ENCODE peak calls at places on chromosomes 7 and 10, in ten cellular contexts. One of them, this sample, is unnamed.

GRCh38 chr7:29858080-29858951 is 52.0 kb downstream of the WIPF3 start:
- DNase-seq in osteocyte: no peak
- DNase-seq in fibroblast of lung: no peak
- DNase-seq in cardiac fibroblast: no peak
- DNase-seq in HFF-Myc: no peak
- DNase-seq in pancreas: no peak
- DNase-seq in tibial nerve: no peak
- DNase-seq in lower leg skin: no peak
- DNase-seq in astrocyte: no peak
- DNase-seq in AG09309: no peak
- DNase-seq in this sample: no peak

GRCh38 chr10:79176949-79177602 is 108.3 kb downstream of the ZMIZ1 start:
- DNase-seq in osteocyte: no peak
- DNase-seq in fibroblast of lung: peak
- DNase-seq in cardiac fibroblast: peak
- DNase-seq in HFF-Myc: no peak
- DNase-seq in pancreas: no peak
- DNase-seq in tibial nerve: no peak
- DNase-seq in lower leg skin: no peak
- DNase-seq in astrocyte: peak
- DNase-seq in AG09309: no peak
- DNase-seq in this sample: no peak

GRCh38 chr10:13100349-13101294 is 659 bp downstream of the OPTN start:
- DNase-seq in osteocyte: no peak
- DNase-seq in fibroblast of lung: peak
- DNase-seq in cardiac fibroblast: peak
- DNase-seq in HFF-Myc: no peak
- DNase-seq in pancreas: peak
- DNase-seq in tibial nerve: no peak
- DNase-seq in lower leg skin: peak
- DNase-seq in astrocyte: peak
- DNase-seq in AG09309: no peak
- DNase-seq in this sample: no peak

GRCh38 chr10:103820101-103821062 is 35.0 kb downstream of the SH3PXD2A start:
- DNase-seq in osteocyte: no peak
- DNase-seq in fibroblast of lung: peak
- DNase-seq in cardiac fibroblast: peak
- DNase-seq in HFF-Myc: no peak
- DNase-seq in pancreas: peak
- DNase-seq in tibial nerve: peak
- DNase-seq in lower leg skin: peak
- DNase-seq in astrocyte: peak
- DNase-seq in AG09309: no peak
- DNase-seq in this sample: no peak

GRCh38 chr10:125102216-125102615 is 58.1 kb downstream of the CTBP2 start:
- DNase-seq in osteocyte: no peak
- DNase-seq in fibroblast of lung: peak
- DNase-seq in cardiac fibroblast: peak
- DNase-seq in HFF-Myc: no peak
- DNase-seq in pancreas: no peak
- DNase-seq in tibial nerve: no peak
- DNase-seq in lower leg skin: peak
- DNase-seq in astrocyte: peak
- DNase-seq in AG09309: peak
- DNase-seq in this sample: peak

GRCh38 chr10:120415709-120416330 is 41.2 kb upstream of the PLPP4 start:
- DNase-seq in osteocyte: no peak
- DNase-seq in fibroblast of lung: no peak
- DNase-seq in cardiac fibroblast: peak
- DNase-seq in HFF-Myc: no peak
- DNase-seq in pancreas: no peak
- DNase-seq in tibial nerve: no peak
- DNase-seq in lower leg skin: no peak
- DNase-seq in astrocyte: peak
- DNase-seq in AG09309: peak
- DNase-seq in this sample: no peak

GRCh38 chr10:6401562-6402348 is 178.3 kb downstream of the PRKCQ start:
- DNase-seq in osteocyte: peak
- DNase-seq in fibroblast of lung: peak
- DNase-seq in cardiac fibroblast: peak
- DNase-seq in HFF-Myc: peak
- DNase-seq in pancreas: peak
- DNase-seq in tibial nerve: peak
- DNase-seq in lower leg skin: no peak
- DNase-seq in astrocyte: peak
- DNase-seq in AG09309: peak
- DNase-seq in this sample: peak

GRCh38 chr10:132158810-132159209 is 27.9 kb upstream of the DPYSL4 start:
- DNase-seq in osteocyte: no peak
- DNase-seq in fibroblast of lung: no peak
- DNase-seq in cardiac fibroblast: no peak
- DNase-seq in HFF-Myc: no peak
- DNase-seq in pancreas: no peak
- DNase-seq in tibial nerve: no peak
- DNase-seq in lower leg skin: no peak
- DNase-seq in astrocyte: no peak
- DNase-seq in AG09309: no peak
- DNase-seq in this sample: no peak

GRCh38 chr10:4018054-4018511 is 233.1 kb upstream of the KLF6 start:
- DNase-seq in osteocyte: no peak
- DNase-seq in fibroblast of lung: no peak
- DNase-seq in cardiac fibroblast: no peak
- DNase-seq in HFF-Myc: no peak
- DNase-seq in pancreas: no peak
- DNase-seq in tibial nerve: no peak
- DNase-seq in lower leg skin: no peak
- DNase-seq in astrocyte: no peak
- DNase-seq in AG09309: no peak
- DNase-seq in this sample: no peak

GRCh38 chr10:129089341-129089740 is 377.7 kb upstream of the MGMT start:
- DNase-seq in osteocyte: no peak
- DNase-seq in fibroblast of lung: no peak
- DNase-seq in cardiac fibroblast: no peak
- DNase-seq in HFF-Myc: no peak
- DNase-seq in pancreas: no peak
- DNase-seq in tibial nerve: no peak
- DNase-seq in lower leg skin: peak
- DNase-seq in astrocyte: no peak
- DNase-seq in AG09309: no peak
- DNase-seq in this sample: no peak

GRCh38 chr7:75944507-75944906 is 29.6 kb downstream of the POR start:
- DNase-seq in osteocyte: no peak
- DNase-seq in fibroblast of lung: no peak
- DNase-seq in cardiac fibroblast: no peak
- DNase-seq in HFF-Myc: no peak
- DNase-seq in pancreas: no peak
- DNase-seq in tibial nerve: no peak
- DNase-seq in lower leg skin: no peak
- DNase-seq in astrocyte: no peak
- DNase-seq in AG09309: no peak
- DNase-seq in this sample: no peak

GRCh38 chr7:115533785-115534184 is 496.8 kb downstream of the TFEC start:
- DNase-seq in osteocyte: no peak
- DNase-seq in fibroblast of lung: no peak
- DNase-seq in cardiac fibroblast: peak
- DNase-seq in HFF-Myc: no peak
- DNase-seq in pancreas: no peak
- DNase-seq in tibial nerve: no peak
- DNase-seq in lower leg skin: no peak
- DNase-seq in astrocyte: peak
- DNase-seq in AG09309: no peak
- DNase-seq in this sample: no peak

GRCh38 chr10:59361659-59362183 is 628 bp downstream of the FAM13C start:
- DNase-seq in osteocyte: no peak
- DNase-seq in fibroblast of lung: no peak
- DNase-seq in cardiac fibroblast: no peak
- DNase-seq in HFF-Myc: no peak
- DNase-seq in pancreas: no peak
- DNase-seq in tibial nerve: no peak
- DNase-seq in lower leg skin: no peak
- DNase-seq in astrocyte: peak
- DNase-seq in AG09309: no peak
- DNase-seq in this sample: no peak

GRCh38 chr10:44980309-44981171 is 1.9 kb upstream of the DEPP1 start:
- DNase-seq in osteocyte: no peak
- DNase-seq in fibroblast of lung: no peak
- DNase-seq in cardiac fibroblast: no peak
- DNase-seq in HFF-Myc: no peak
- DNase-seq in pancreas: no peak
- DNase-seq in tibial nerve: no peak
- DNase-seq in lower leg skin: peak
- DNase-seq in astrocyte: no peak
- DNase-seq in AG09309: no peak
- DNase-seq in this sample: no peak

GRCh38 chr10:44977287-44978212 is 1.1 kb downstream of the DEPP1 start:
- DNase-seq in osteocyte: no peak
- DNase-seq in fibroblast of lung: no peak
- DNase-seq in cardiac fibroblast: peak
- DNase-seq in HFF-Myc: no peak
- DNase-seq in pancreas: no peak
- DNase-seq in tibial nerve: no peak
- DNase-seq in lower leg skin: no peak
- DNase-seq in astrocyte: no peak
- DNase-seq in AG09309: no peak
- DNase-seq in this sample: no peak

GRCh38 chr10:44978213-44978569 is 418 bp downstream of the DEPP1 start:
- DNase-seq in osteocyte: no peak
- DNase-seq in fibroblast of lung: no peak
- DNase-seq in cardiac fibroblast: no peak
- DNase-seq in HFF-Myc: no peak
- DNase-seq in pancreas: no peak
- DNase-seq in tibial nerve: no peak
- DNase-seq in lower leg skin: no peak
- DNase-seq in astrocyte: no peak
- DNase-seq in AG09309: no peak
- DNase-seq in this sample: no peak

GRCh38 chr10:44979281-44980181 is 922 bp upstream of the DEPP1 start:
- DNase-seq in osteocyte: no peak
- DNase-seq in fibroblast of lung: no peak
- DNase-seq in cardiac fibroblast: no peak
- DNase-seq in HFF-Myc: no peak
- DNase-seq in pancreas: no peak
- DNase-seq in tibial nerve: no peak
- DNase-seq in lower leg skin: peak
- DNase-seq in astrocyte: no peak
- DNase-seq in AG09309: no peak
- DNase-seq in this sample: no peak

GRCh38 chr10:44978570-44979280 is at the start of gene DEPP1:
- DNase-seq in osteocyte: peak
- DNase-seq in fibroblast of lung: peak
- DNase-seq in cardiac fibroblast: peak
- DNase-seq in HFF-Myc: no peak
- DNase-seq in pancreas: peak
- DNase-seq in tibial nerve: peak
- DNase-seq in lower leg skin: peak
- DNase-seq in astrocyte: peak
- DNase-seq in AG09309: peak
- DNase-seq in this sample: no peak
- TF ChIP-seq CTCF in osteocyte: no peak
- TF ChIP-seq CTCF in fibroblast of lung: no peak
- TF ChIP-seq CTCF in cardiac fibroblast: peak
- TF ChIP-seq CTCF in HFF-Myc: no peak
- TF ChIP-seq CTCF in pancreas: no peak
- TF ChIP-seq CTCF in tibial nerve: no peak
- TF ChIP-seq CTCF in lower leg skin: no peak
- TF ChIP-seq CTCF in astrocyte: no peak
- TF ChIP-seq CTCF in AG09309: peak
- TF ChIP-seq CTCF in this sample: no peak

GRCh38 chr10:68981074-68981473 is 7.5 kb upstream of the KIFBP start:
- DNase-seq in osteocyte: no peak
- DNase-seq in fibroblast of lung: peak
- DNase-seq in cardiac fibroblast: peak
- DNase-seq in HFF-Myc: no peak
- DNase-seq in pancreas: no peak
- DNase-seq in tibial nerve: no peak
- DNase-seq in lower leg skin: no peak
- DNase-seq in astrocyte: no peak
- DNase-seq in AG09309: no peak
- DNase-seq in this sample: no peak
- TF ChIP-seq CTCF in osteocyte: peak
- TF ChIP-seq CTCF in fibroblast of lung: no peak
- TF ChIP-seq CTCF in cardiac fibroblast: peak
- TF ChIP-seq CTCF in HFF-Myc: peak
- TF ChIP-seq CTCF in pancreas: no peak
- TF ChIP-seq CTCF in tibial nerve: no peak
- TF ChIP-seq CTCF in lower leg skin: no peak
- TF ChIP-seq CTCF in astrocyte: peak
- TF ChIP-seq CTCF in AG09309: no peak
- TF ChIP-seq CTCF in this sample: peak

DNA sequence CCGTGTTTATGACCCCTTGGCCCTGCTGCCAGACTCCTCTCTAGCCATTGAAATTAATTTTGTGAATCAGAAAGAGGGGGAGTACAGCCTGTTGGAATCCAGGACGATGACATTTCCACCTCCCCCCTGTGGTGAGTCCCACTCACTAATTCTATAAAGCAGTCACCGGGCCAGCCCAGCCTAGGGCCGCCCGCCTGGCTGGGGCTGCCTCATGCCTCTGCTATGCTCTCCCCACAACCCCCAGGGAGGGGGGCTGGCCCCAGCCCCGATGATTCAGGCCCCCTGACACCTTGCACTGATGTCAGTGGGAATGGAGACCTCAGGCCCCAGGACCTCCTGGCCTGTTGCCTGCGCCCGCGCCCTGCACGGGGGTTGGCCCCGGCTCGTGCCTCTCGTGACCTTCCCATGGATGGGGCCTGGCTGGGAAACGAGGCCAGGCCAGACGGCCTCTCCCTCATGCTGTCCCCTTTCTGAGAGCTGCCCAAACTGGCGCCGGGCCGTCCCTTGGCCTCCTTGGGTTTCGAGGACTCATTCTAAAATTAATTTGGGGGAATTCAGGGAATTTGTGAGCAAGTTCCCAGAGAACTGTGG is 34.0 kb downstream of the TMEM270 start:
- DNase-seq in osteocyte: no peak
- DNase-seq in fibroblast of lung: peak
- DNase-seq in cardiac fibroblast: peak
- DNase-seq in HFF-Myc: no peak
- DNase-seq in pancreas: peak
- DNase-seq in tibial nerve: peak
- DNase-seq in lower leg skin: peak
- DNase-seq in astrocyte: peak
- DNase-seq in AG09309: peak
- DNase-seq in this sample: peak
- TF ChIP-seq CTCF in osteocyte: no peak
- TF ChIP-seq CTCF in fibroblast of lung: peak
- TF ChIP-seq CTCF in cardiac fibroblast: no peak
- TF ChIP-seq CTCF in HFF-Myc: no peak
- TF ChIP-seq CTCF in pancreas: no peak
- TF ChIP-seq CTCF in tibial nerve: no peak
- TF ChIP-seq CTCF in lower leg skin: no peak
- TF ChIP-seq CTCF in astrocyte: no peak
- TF ChIP-seq CTCF in AG09309: no peak
- TF ChIP-seq CTCF in this sample: no peak

DNA sequence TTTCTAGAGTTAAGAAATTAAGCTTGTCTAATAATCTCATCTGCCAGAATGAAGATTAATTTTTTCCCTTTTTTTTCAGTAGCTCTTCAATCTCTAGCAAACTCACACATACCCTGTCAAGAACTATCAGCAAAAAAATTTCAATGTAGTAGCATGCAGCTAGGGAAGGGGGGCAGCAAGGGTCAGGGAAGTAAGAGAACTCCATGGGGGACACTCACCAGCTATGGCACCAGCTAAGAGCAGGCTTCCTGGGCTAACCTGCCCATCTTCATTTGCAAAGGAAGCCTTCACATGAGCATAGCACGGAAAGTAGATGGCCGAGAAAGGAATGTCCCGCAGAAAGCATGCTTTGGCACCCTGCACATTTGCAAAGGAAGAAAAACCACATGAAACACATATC is 190.4 kb downstream of the SLC25A13 start:
- DNase-seq in osteocyte: no peak
- DNase-seq in fibroblast of lung: no peak
- DNase-seq in cardiac fibroblast: no peak
- DNase-seq in HFF-Myc: no peak
- DNase-seq in pancreas: no peak
- DNase-seq in tibial nerve: no peak
- DNase-seq in lower leg skin: no peak
- DNase-seq in astrocyte: no peak
- DNase-seq in AG09309: no peak
- DNase-seq in this sample: no peak
- TF ChIP-seq CTCF in osteocyte: no peak
- TF ChIP-seq CTCF in fibroblast of lung: no peak
- TF ChIP-seq CTCF in cardiac fibroblast: no peak
- TF ChIP-seq CTCF in HFF-Myc: no peak
- TF ChIP-seq CTCF in pancreas: no peak
- TF ChIP-seq CTCF in tibial nerve: no peak
- TF ChIP-seq CTCF in lower leg skin: no peak
- TF ChIP-seq CTCF in astrocyte: no peak
- TF ChIP-seq CTCF in AG09309: no peak
- TF ChIP-seq CTCF in this sample: no peak